ENCODE peak calls at places on chromosome 7, in ten cellular contexts. Q is NCI-H226; N is head of caudate nucleus; R is AG08396; A is heart left ventricle; T is activated T-cell treated with anti-CD3 and anti-CD28 coated beads, Interleukin-2, amount 50 U/mL, for 48 hours; G is NCI-H524; I is NCI-H345; V is RPMI7951; U is NCI-H1092. L is an unnamed sample.
A peak's percentile ranks its signal among the peaks of the same experiment; 100 is the strongest.

GRCh38 chr7:17580141-17580540 is 281.7 kb downstream of the AHR start:
- DNase-seq in Q (no peak), N (peak; percentile 75), R (peak; percentile 50), A (no peak), T (no peak), G (no peak), I (no peak), V (peak; percentile 81), U (no peak), L (peak; percentile 91)

GRCh38 chr7:144515430-144515829 is 111.9 kb upstream of the NOBOX start:
- DNase-seq in Q (no peak), N (no peak), R (no peak), A (no peak), T (no peak), G (no peak), I (no peak), V (no peak), U (no peak), L (no peak)

GRCh38 chr7:30923774-30924413 is 12.2 kb downstream of the AQP1 start:
- DNase-seq in Q (no peak), N (peak; percentile 15), R (no peak), A (peak; percentile 16), T (peak; percentile 1), G (no peak), I (no peak), V (no peak), U (no peak), L (no peak)

GRCh38 chr7:43591551-43592180 is 8.8 kb downstream of the STK17A start:
- DNase-seq in Q (peak; percentile 58), N (no peak), R (peak; percentile 38), A (no peak), T (no peak), G (no peak), I (no peak), V (no peak), U (no peak), L (peak; percentile 54)

GRCh38 chr7:151060113-151060415 is 675 bp downstream of the SLC4A2 start:
- DNase-seq in Q (no peak), N (no peak), R (no peak), A (no peak), T (no peak), G (no peak), I (no peak), V (no peak), U (no peak), L (no peak)

GRCh38 chr7:50530771-50531170 is 34.4 kb downstream of the DDC start:
- DNase-seq in Q (no peak), N (no peak), R (no peak), A (no peak), T (no peak), G (no peak), I (no peak), V (no peak), U (no peak), L (no peak)

GRCh38 chr7:134919240-134919641 is 67.1 kb upstream of the AGBL3 start:
- DNase-seq in Q (no peak), N (no peak), R (no peak), A (no peak), T (no peak), G (no peak), I (no peak), V (no peak), U (no peak), L (no peak)

GRCh38 chr7:73730485-73730884 is 8.1 kb downstream of the ABHD11 start:
- DNase-seq in Q (no peak), N (no peak), R (no peak), A (no peak), T (no peak), G (no peak), I (no peak), V (no peak), U (no peak), L (no peak)

GRCh38 chr7:107506683-107507339 is 37.0 kb downstream of the GPR22 start:
- DNase-seq in Q (peak; percentile 96), N (no peak), R (peak; percentile 6), A (peak; percentile 36), T (no peak), G (no peak), I (peak; percentile 65), V (peak; percentile 20), U (no peak), L (no peak)

GRCh38 chr7:49520971-49521370 is 252.5 kb upstream of the VWC2 start:
- DNase-seq in Q (no peak), N (peak; percentile 41), R (no peak), A (no peak), T (no peak), G (no peak), I (no peak), V (no peak), U (no peak), L (no peak)

GRCh38 chr7:50857804-50858203 is 75.1 kb upstream of the GRB10 start:
- DNase-seq in Q (no peak), N (no peak), R (no peak), A (peak; percentile 55), T (no peak), G (peak; percentile 7), I (peak; percentile 55), V (no peak), U (peak; percentile 62), L (peak; percentile 32)

GRCh38 chr7:112701456-112701855 is 88.7 kb downstream of the TMEM168 start:
- DNase-seq in Q (no peak), N (no peak), R (no peak), A (no peak), T (no peak), G (no peak), I (no peak), V (no peak), U (no peak), L (no peak)

GRCh38 chr7:763762-764161 is 36.7 kb upstream of the PRKAR1B start:
- DNase-seq in Q (no peak), N (no peak), R (no peak), A (no peak), T (no peak), G (no peak), I (peak; percentile 91), V (no peak), U (no peak), L (no peak)

GRCh38 chr7:22723642-22724041 is 3.4 kb upstream of the IL6 start:
- DNase-seq in Q (no peak), N (no peak), R (no peak), A (peak; percentile 37), T (no peak), G (no peak), I (no peak), V (peak; percentile 21), U (no peak), L (peak; percentile 48)

GRCh38 chr7:149007615-149008014 is 20.7 kb downstream of the PDIA4 start:
- DNase-seq in Q (no peak), N (no peak), R (no peak), A (no peak), T (no peak), G (no peak), I (no peak), V (no peak), U (no peak), L (no peak)

GRCh38 chr7:120344276-120344675 is 71.3 kb downstream of the KCND2 start:
- DNase-seq in Q (peak; percentile 78), N (no peak), R (no peak), A (no peak), T (no peak), G (no peak), I (no peak), V (no peak), U (no peak), L (no peak)

GRCh38 chr7:151378496-151379192 is 31.2 kb downstream of the WDR86 start:
- DNase-seq in Q (no peak), N (no peak), R (no peak), A (no peak), T (no peak), G (no peak), I (no peak), V (no peak), U (no peak), L (no peak)

GRCh38 chr7:108000875-108001758 is 1.8 kb downstream of the LAMB1 start:
- DNase-seq in Q (no peak), N (no peak), R (peak; percentile 29), A (peak; percentile 58), T (peak; percentile 25), G (no peak), I (no peak), V (no peak), U (no peak), L (peak; percentile 63)

GRCh38 chr7:151761957-151762356 is 115.0 kb downstream of the PRKAG2 start:
- DNase-seq in Q (no peak), N (no peak), R (no peak), A (no peak), T (no peak), G (no peak), I (no peak), V (no peak), U (no peak), L (no peak)

GRCh38 chr7:32091608-32092210 is 21.5 kb upstream of the PDE1C start:
- DNase-seq in Q (no peak), N (no peak), R (no peak), A (no peak), T (no peak), G (no peak), I (no peak), V (peak; percentile 79), U (no peak), L (no peak)

GRCh38 chr7:34158311-34158710 is 253.0 kb downstream of the BMPER start:
- DNase-seq in Q (no peak), N (no peak), R (no peak), A (peak; percentile 38), T (no peak), G (no peak), I (peak; percentile 35), V (no peak), U (no peak), L (peak; percentile 24)

GRCh38 chr7:54091322-54091721 is 450.9 kb upstream of the VSTM2A start:
- DNase-seq in Q (no peak), N (no peak), R (no peak), A (no peak), T (no peak), G (no peak), I (no peak), V (peak; percentile 10), U (no peak), L (no peak)

GRCh38 chr7:152145853-152146466 is 120.5 kb downstream of the GALNT11 start:
- DNase-seq in Q (peak; percentile 9), N (peak; percentile 59), R (peak; percentile 30), A (no peak), T (peak; percentile 42), G (peak; percentile 10), I (peak; percentile 15), V (peak; percentile 47), U (no peak), L (peak; percentile 78)